ENCODE peak calls at places on chromosomes 16 and 17, in nine cellular contexts. One of them, this sample, is unnamed.

GRCh38 chr16:88560722-88561484 is 9.3 kb upstream of the ZC3H18 start:
- DNase-seq in retinal pigment epithelial cell: no peak
- DNase-seq in WTC11: peak; percentile 71
- DNase-seq in dorsolateral prefrontal cortex: no peak
- DNase-seq in IMR-90: peak; percentile 30
- DNase-seq in MM.1S: no peak
- DNase-seq in mesothelial cell of epicardium: no peak
- DNase-seq in upper lobe of right lung: no peak
- DNase-seq in endothelial cell: peak; percentile 44
- DNase-seq in this sample: no peak

GRCh38 chr16:30724641-30725464 is 23.4 kb upstream of the PHKG2 start:
- DNase-seq in retinal pigment epithelial cell: no peak
- DNase-seq in WTC11: no peak
- DNase-seq in dorsolateral prefrontal cortex: no peak
- DNase-seq in IMR-90: no peak
- DNase-seq in MM.1S: no peak
- DNase-seq in mesothelial cell of epicardium: no peak
- DNase-seq in upper lobe of right lung: peak; percentile 76
- DNase-seq in endothelial cell: no peak
- DNase-seq in this sample: no peak

GRCh38 chr16:23903001-23903414 is 67.2 kb downstream of the PRKCB start:
- DNase-seq in retinal pigment epithelial cell: no peak
- DNase-seq in WTC11: no peak
- DNase-seq in dorsolateral prefrontal cortex: no peak
- DNase-seq in IMR-90: no peak
- DNase-seq in MM.1S: no peak
- DNase-seq in mesothelial cell of epicardium: no peak
- DNase-seq in upper lobe of right lung: no peak
- DNase-seq in endothelial cell: no peak
- DNase-seq in this sample: no peak

GRCh38 chr16:83701494-83701893 is 106.3 kb upstream of the HSBP1 start:
- DNase-seq in retinal pigment epithelial cell: peak; percentile 12
- DNase-seq in WTC11: peak; percentile 86
- DNase-seq in dorsolateral prefrontal cortex: no peak
- DNase-seq in IMR-90: peak; percentile 45
- DNase-seq in MM.1S: peak; percentile 53
- DNase-seq in mesothelial cell of epicardium: peak; percentile 55
- DNase-seq in upper lobe of right lung: peak; percentile 75
- DNase-seq in endothelial cell: peak; percentile 76
- DNase-seq in this sample: no peak

GRCh38 chr17:80886641-80887573 is 104.7 kb upstream of the CHMP6 start:
- DNase-seq in retinal pigment epithelial cell: no peak
- DNase-seq in WTC11: no peak
- DNase-seq in dorsolateral prefrontal cortex: no peak
- DNase-seq in IMR-90: no peak
- DNase-seq in MM.1S: no peak
- DNase-seq in mesothelial cell of epicardium: no peak
- DNase-seq in upper lobe of right lung: no peak
- DNase-seq in endothelial cell: no peak
- DNase-seq in this sample: no peak

GRCh38 chr16:2955438-2955778 is 8.7 kb upstream of the KREMEN2 start:
- DNase-seq in retinal pigment epithelial cell: no peak
- DNase-seq in WTC11: no peak
- DNase-seq in dorsolateral prefrontal cortex: no peak
- DNase-seq in IMR-90: no peak
- DNase-seq in MM.1S: no peak
- DNase-seq in mesothelial cell of epicardium: no peak
- DNase-seq in upper lobe of right lung: no peak
- DNase-seq in endothelial cell: no peak
- DNase-seq in this sample: no peak

GRCh38 chr17:82397449-82398335 is 20.5 kb upstream of the HEXD start:
- DNase-seq in retinal pigment epithelial cell: no peak
- DNase-seq in WTC11: no peak
- DNase-seq in dorsolateral prefrontal cortex: no peak
- DNase-seq in IMR-90: no peak
- DNase-seq in MM.1S: no peak
- DNase-seq in mesothelial cell of epicardium: no peak
- DNase-seq in upper lobe of right lung: no peak
- DNase-seq in endothelial cell: no peak
- DNase-seq in this sample: peak; percentile 23

GRCh38 chr16:80323808-80324195 is 217.0 kb upstream of the DYNLRB2 start:
- DNase-seq in retinal pigment epithelial cell: no peak
- DNase-seq in WTC11: no peak
- DNase-seq in dorsolateral prefrontal cortex: no peak
- DNase-seq in IMR-90: no peak
- DNase-seq in MM.1S: no peak
- DNase-seq in mesothelial cell of epicardium: no peak
- DNase-seq in upper lobe of right lung: no peak
- DNase-seq in endothelial cell: no peak
- DNase-seq in this sample: no peak

GRCh38 chr17:35726609-35727460 is 4.6 kb upstream of the RASL10B start:
- DNase-seq in retinal pigment epithelial cell: peak; percentile 43
- DNase-seq in WTC11: no peak
- DNase-seq in dorsolateral prefrontal cortex: no peak
- DNase-seq in IMR-90: peak; percentile 88
- DNase-seq in MM.1S: no peak
- DNase-seq in mesothelial cell of epicardium: peak; percentile 75
- DNase-seq in upper lobe of right lung: no peak
- DNase-seq in endothelial cell: no peak
- DNase-seq in this sample: peak; percentile 67

GRCh38 chr17:7462474-7463367 is 16.7 kb downstream of the ZBTB4 start:
- DNase-seq in retinal pigment epithelial cell: no peak
- DNase-seq in WTC11: no peak
- DNase-seq in dorsolateral prefrontal cortex: no peak
- DNase-seq in IMR-90: no peak
- DNase-seq in MM.1S: no peak
- DNase-seq in mesothelial cell of epicardium: no peak
- DNase-seq in upper lobe of right lung: no peak
- DNase-seq in endothelial cell: no peak
- DNase-seq in this sample: no peak

GRCh38 chr16:65667013-65667578 is 545.2 kb upstream of the CDH11 start:
- DNase-seq in retinal pigment epithelial cell: no peak
- DNase-seq in WTC11: no peak
- DNase-seq in dorsolateral prefrontal cortex: no peak
- DNase-seq in IMR-90: peak; percentile 28
- DNase-seq in MM.1S: no peak
- DNase-seq in mesothelial cell of epicardium: no peak
- DNase-seq in upper lobe of right lung: no peak
- DNase-seq in endothelial cell: peak; percentile 9
- DNase-seq in this sample: no peak
- TF ChIP-seq CTCF in retinal pigment epithelial cell: no peak
- TF ChIP-seq CTCF in WTC11: no peak
- TF ChIP-seq CTCF in dorsolateral prefrontal cortex: no peak
- TF ChIP-seq CTCF in IMR-90: no peak
- TF ChIP-seq CTCF in MM.1S: no peak
- TF ChIP-seq CTCF in mesothelial cell of epicardium: no peak
- TF ChIP-seq CTCF in upper lobe of right lung: no peak
- TF ChIP-seq CTCF in endothelial cell: no peak
- TF ChIP-seq CTCF in this sample: no peak

GRCh38 chr16:87350031-87350430 is 32.8 kb upstream of the C16orf95 start:
- DNase-seq in retinal pigment epithelial cell: no peak
- DNase-seq in WTC11: no peak
- DNase-seq in dorsolateral prefrontal cortex: no peak
- DNase-seq in IMR-90: no peak
- DNase-seq in MM.1S: no peak
- DNase-seq in mesothelial cell of epicardium: no peak
- DNase-seq in upper lobe of right lung: no peak
- DNase-seq in endothelial cell: no peak
- DNase-seq in this sample: no peak

GRCh38 chr16:87348616-87349157 is 31.5 kb upstream of the C16orf95 start:
- DNase-seq in retinal pigment epithelial cell: no peak
- DNase-seq in WTC11: no peak
- DNase-seq in dorsolateral prefrontal cortex: no peak
- DNase-seq in IMR-90: no peak
- DNase-seq in MM.1S: no peak
- DNase-seq in mesothelial cell of epicardium: no peak
- DNase-seq in upper lobe of right lung: no peak
- DNase-seq in endothelial cell: no peak
- DNase-seq in this sample: no peak

GRCh38 chr16:87345721-87346424 is 28.7 kb upstream of the C16orf95 start:
- DNase-seq in retinal pigment epithelial cell: no peak
- DNase-seq in WTC11: no peak
- DNase-seq in dorsolateral prefrontal cortex: no peak
- DNase-seq in IMR-90: no peak
- DNase-seq in MM.1S: no peak
- DNase-seq in mesothelial cell of epicardium: no peak
- DNase-seq in upper lobe of right lung: no peak
- DNase-seq in endothelial cell: no peak
- DNase-seq in this sample: no peak

GRCh38 chr16:87346517-87347060 is 29.4 kb upstream of the C16orf95 start:
- DNase-seq in retinal pigment epithelial cell: no peak
- DNase-seq in WTC11: no peak
- DNase-seq in dorsolateral prefrontal cortex: no peak
- DNase-seq in IMR-90: no peak
- DNase-seq in MM.1S: no peak
- DNase-seq in mesothelial cell of epicardium: no peak
- DNase-seq in upper lobe of right lung: no peak
- DNase-seq in endothelial cell: no peak
- DNase-seq in this sample: no peak

GRCh38 chr16:87347932-87348615 is 30.9 kb upstream of the C16orf95 start:
- DNase-seq in retinal pigment epithelial cell: no peak
- DNase-seq in WTC11: no peak
- DNase-seq in dorsolateral prefrontal cortex: no peak
- DNase-seq in IMR-90: no peak
- DNase-seq in MM.1S: no peak
- DNase-seq in mesothelial cell of epicardium: no peak
- DNase-seq in upper lobe of right lung: no peak
- DNase-seq in endothelial cell: no peak
- DNase-seq in this sample: no peak
- TF ChIP-seq CTCF in retinal pigment epithelial cell: no peak
- TF ChIP-seq CTCF in WTC11: no peak
- TF ChIP-seq CTCF in dorsolateral prefrontal cortex: no peak
- TF ChIP-seq CTCF in IMR-90: no peak
- TF ChIP-seq CTCF in MM.1S: no peak
- TF ChIP-seq CTCF in mesothelial cell of epicardium: no peak
- TF ChIP-seq CTCF in upper lobe of right lung: no peak
- TF ChIP-seq CTCF in endothelial cell: no peak
- TF ChIP-seq CTCF in this sample: no peak

GRCh38 chr17:67471118-67471517 is 94.0 kb downstream of the PITPNC1 start:
- DNase-seq in retinal pigment epithelial cell: no peak
- DNase-seq in WTC11: no peak
- DNase-seq in dorsolateral prefrontal cortex: no peak
- DNase-seq in IMR-90: no peak
- DNase-seq in MM.1S: no peak
- DNase-seq in mesothelial cell of epicardium: no peak
- DNase-seq in upper lobe of right lung: no peak
- DNase-seq in endothelial cell: no peak
- DNase-seq in this sample: no peak
- TF ChIP-seq CTCF in retinal pigment epithelial cell: no peak
- TF ChIP-seq CTCF in WTC11: no peak
- TF ChIP-seq CTCF in dorsolateral prefrontal cortex: no peak
- TF ChIP-seq CTCF in IMR-90: no peak
- TF ChIP-seq CTCF in MM.1S: no peak
- TF ChIP-seq CTCF in mesothelial cell of epicardium: no peak
- TF ChIP-seq CTCF in upper lobe of right lung: no peak
- TF ChIP-seq CTCF in endothelial cell: no peak
- TF ChIP-seq CTCF in this sample: no peak

GRCh38 chr17:74454197-74455024 is 12.0 kb upstream of the CD300A start:
- DNase-seq in retinal pigment epithelial cell: peak; percentile 51
- DNase-seq in WTC11: no peak
- DNase-seq in dorsolateral prefrontal cortex: peak; percentile 76
- DNase-seq in IMR-90: peak; percentile 29
- DNase-seq in MM.1S: no peak
- DNase-seq in mesothelial cell of epicardium: peak; percentile 85
- DNase-seq in upper lobe of right lung: peak; percentile 96
- DNase-seq in endothelial cell: no peak
- DNase-seq in this sample: peak; percentile 96
- TF ChIP-seq CTCF in retinal pigment epithelial cell: no peak
- TF ChIP-seq CTCF in WTC11: no peak
- TF ChIP-seq CTCF in dorsolateral prefrontal cortex: peak; percentile 7
- TF ChIP-seq CTCF in IMR-90: no peak
- TF ChIP-seq CTCF in MM.1S: no peak
- TF ChIP-seq CTCF in mesothelial cell of epicardium: peak; percentile 15
- TF ChIP-seq CTCF in upper lobe of right lung: peak; percentile 28
- TF ChIP-seq CTCF in endothelial cell: peak; percentile 9
- TF ChIP-seq CTCF in this sample: no peak

GRCh38 chr17:27533874-27534815 is 77.9 kb downstream of the KSR1 start:
- DNase-seq in retinal pigment epithelial cell: peak; percentile 65
- DNase-seq in WTC11: peak; percentile 36
- DNase-seq in dorsolateral prefrontal cortex: no peak
- DNase-seq in IMR-90: peak; percentile 98
- DNase-seq in MM.1S: no peak
- DNase-seq in mesothelial cell of epicardium: no peak
- DNase-seq in upper lobe of right lung: peak; percentile 55
- DNase-seq in endothelial cell: no peak
- DNase-seq in this sample: no peak
- TF ChIP-seq CTCF in retinal pigment epithelial cell: peak; percentile 32
- TF ChIP-seq CTCF in WTC11: no peak
- TF ChIP-seq CTCF in dorsolateral prefrontal cortex: no peak
- TF ChIP-seq CTCF in IMR-90: no peak
- TF ChIP-seq CTCF in MM.1S: no peak
- TF ChIP-seq CTCF in mesothelial cell of epicardium: no peak
- TF ChIP-seq CTCF in upper lobe of right lung: no peak
- TF ChIP-seq CTCF in endothelial cell: no peak
- TF ChIP-seq CTCF in this sample: no peak

GRCh38 chr17:49224997-49225337 is 5.6 kb downstream of the PHOSPHO1 start:
- DNase-seq in retinal pigment epithelial cell: no peak
- DNase-seq in WTC11: no peak
- DNase-seq in dorsolateral prefrontal cortex: no peak
- DNase-seq in IMR-90: no peak
- DNase-seq in MM.1S: no peak
- DNase-seq in mesothelial cell of epicardium: no peak
- DNase-seq in upper lobe of right lung: no peak
- DNase-seq in endothelial cell: no peak
- DNase-seq in this sample: no peak
- TF ChIP-seq CTCF in retinal pigment epithelial cell: no peak
- TF ChIP-seq CTCF in WTC11: no peak
- TF ChIP-seq CTCF in dorsolateral prefrontal cortex: no peak
- TF ChIP-seq CTCF in IMR-90: no peak
- TF ChIP-seq CTCF in MM.1S: no peak
- TF ChIP-seq CTCF in mesothelial cell of epicardium: no peak
- TF ChIP-seq CTCF in upper lobe of right lung: no peak
- TF ChIP-seq CTCF in endothelial cell: no peak
- TF ChIP-seq CTCF in this sample: no peak

DNA sequence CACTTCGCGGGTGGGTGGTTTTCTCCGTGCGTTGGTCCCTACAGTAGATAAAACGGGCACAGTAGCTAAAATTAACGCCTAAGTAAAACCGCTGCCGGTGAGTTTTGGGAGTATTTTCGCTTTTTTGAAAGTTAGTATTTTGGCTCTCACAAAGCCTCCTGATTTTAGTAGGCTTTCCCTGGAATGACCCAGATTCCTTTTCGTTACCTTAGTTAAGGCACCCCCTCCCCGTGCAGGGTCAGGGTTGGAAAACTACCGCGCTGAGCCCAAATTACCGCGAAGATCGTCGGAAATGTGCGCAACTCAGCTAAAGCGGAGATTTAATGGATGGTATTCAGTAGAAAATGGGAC is 28.3 kb upstream of the ST6GALNAC1 start:
- DNase-seq in retinal pigment epithelial cell: no peak
- DNase-seq in WTC11: no peak
- DNase-seq in dorsolateral prefrontal cortex: no peak
- DNase-seq in IMR-90: no peak
- DNase-seq in MM.1S: no peak
- DNase-seq in mesothelial cell of epicardium: no peak
- DNase-seq in upper lobe of right lung: no peak
- DNase-seq in endothelial cell: no peak
- DNase-seq in this sample: no peak
- TF ChIP-seq CTCF in retinal pigment epithelial cell: no peak
- TF ChIP-seq CTCF in WTC11: no peak
- TF ChIP-seq CTCF in dorsolateral prefrontal cortex: no peak
- TF ChIP-seq CTCF in IMR-90: no peak
- TF ChIP-seq CTCF in MM.1S: no peak
- TF ChIP-seq CTCF in mesothelial cell of epicardium: no peak
- TF ChIP-seq CTCF in upper lobe of right lung: no peak
- TF ChIP-seq CTCF in endothelial cell: no peak
- TF ChIP-seq CTCF in this sample: no peak

This sample was measured in glutamatergic neuron.